ENCODE peak calls at places on chromosomes 3 and 15, in nine cellular contexts. One of them, this sample, is unnamed.

GRCh38 chr15:55358471-55358870 is 39.4 kb downstream of the PIGB start:
- DNase-seq in tibial nerve: no peak
- DNase-seq in breast epithelium: no peak
- DNase-seq in Peyer's patch: no peak
- DNase-seq in HFFc6: no peak
- DNase-seq in A549: no peak
- DNase-seq in CD8-positive, alpha-beta T cell: no peak
- DNase-seq in neural crest cell: no peak
- DNase-seq in body of pancreas: no peak
- DNase-seq in this sample: no peak

GRCh38 chr3:100954990-100955389 is 38.2 kb downstream of the ABI3BP start:
- DNase-seq in tibial nerve: peak
- DNase-seq in breast epithelium: no peak
- DNase-seq in Peyer's patch: no peak
- DNase-seq in HFFc6: peak
- DNase-seq in A549: no peak
- DNase-seq in CD8-positive, alpha-beta T cell: no peak
- DNase-seq in neural crest cell: no peak
- DNase-seq in body of pancreas: no peak
- DNase-seq in this sample: peak

GRCh38 chr3:100006570-100007271 is 107.6 kb downstream of the FILIP1L start:
- DNase-seq in tibial nerve: no peak
- DNase-seq in breast epithelium: no peak
- DNase-seq in Peyer's patch: no peak
- DNase-seq in HFFc6: peak
- DNase-seq in A549: no peak
- DNase-seq in CD8-positive, alpha-beta T cell: no peak
- DNase-seq in neural crest cell: no peak
- DNase-seq in body of pancreas: no peak
- DNase-seq in this sample: no peak

GRCh38 chr3:169665264-169666078 is 2.0 kb upstream of the MECOM start:
- DNase-seq in tibial nerve: no peak
- DNase-seq in breast epithelium: no peak
- DNase-seq in Peyer's patch: no peak
- DNase-seq in HFFc6: no peak
- DNase-seq in A549: no peak
- DNase-seq in CD8-positive, alpha-beta T cell: no peak
- DNase-seq in neural crest cell: no peak
- DNase-seq in body of pancreas: no peak
- DNase-seq in this sample: no peak

GRCh38 chr3:12922299-12922698 is 80.9 kb upstream of the RPL32 start:
- DNase-seq in tibial nerve: no peak
- DNase-seq in breast epithelium: no peak
- DNase-seq in Peyer's patch: no peak
- DNase-seq in HFFc6: no peak
- DNase-seq in A549: no peak
- DNase-seq in CD8-positive, alpha-beta T cell: no peak
- DNase-seq in neural crest cell: no peak
- DNase-seq in body of pancreas: no peak
- DNase-seq in this sample: no peak

GRCh38 chr3:21654241-21654640 is 96.8 kb downstream of the ZNF385D start:
- DNase-seq in tibial nerve: no peak
- DNase-seq in breast epithelium: no peak
- DNase-seq in Peyer's patch: no peak
- DNase-seq in HFFc6: no peak
- DNase-seq in A549: no peak
- DNase-seq in CD8-positive, alpha-beta T cell: no peak
- DNase-seq in neural crest cell: no peak
- DNase-seq in body of pancreas: no peak
- DNase-seq in this sample: no peak

GRCh38 chr15:49751191-49751590 is 130.3 kb downstream of the DTWD1 start:
- DNase-seq in tibial nerve: no peak
- DNase-seq in breast epithelium: no peak
- DNase-seq in Peyer's patch: no peak
- DNase-seq in HFFc6: no peak
- DNase-seq in A549: no peak
- DNase-seq in CD8-positive, alpha-beta T cell: no peak
- DNase-seq in neural crest cell: no peak
- DNase-seq in body of pancreas: no peak
- DNase-seq in this sample: no peak

GRCh38 chr3:158152186-158152585 is 42.3 kb downstream of the RSRC1 start:
- DNase-seq in tibial nerve: no peak
- DNase-seq in breast epithelium: no peak
- DNase-seq in Peyer's patch: no peak
- DNase-seq in HFFc6: peak
- DNase-seq in A549: no peak
- DNase-seq in CD8-positive, alpha-beta T cell: no peak
- DNase-seq in neural crest cell: no peak
- DNase-seq in body of pancreas: no peak
- DNase-seq in this sample: no peak

GRCh38 chr3:135082706-135083105 is 287.6 kb downstream of the EPHB1 start:
- DNase-seq in tibial nerve: no peak
- DNase-seq in breast epithelium: no peak
- DNase-seq in Peyer's patch: no peak
- DNase-seq in HFFc6: no peak
- DNase-seq in A549: no peak
- DNase-seq in CD8-positive, alpha-beta T cell: no peak
- DNase-seq in neural crest cell: no peak
- DNase-seq in body of pancreas: no peak
- DNase-seq in this sample: no peak

GRCh38 chr3:40985195-40985594 is 214.1 kb upstream of the CTNNB1 start:
- DNase-seq in tibial nerve: no peak
- DNase-seq in breast epithelium: no peak
- DNase-seq in Peyer's patch: no peak
- DNase-seq in HFFc6: no peak
- DNase-seq in A549: no peak
- DNase-seq in CD8-positive, alpha-beta T cell: no peak
- DNase-seq in neural crest cell: no peak
- DNase-seq in body of pancreas: no peak
- DNase-seq in this sample: peak

GRCh38 chr3:124923833-124924232 is 10.7 kb downstream of the MUC13 start:
- DNase-seq in tibial nerve: no peak
- DNase-seq in breast epithelium: no peak
- DNase-seq in Peyer's patch: no peak
- DNase-seq in HFFc6: peak
- DNase-seq in A549: no peak
- DNase-seq in CD8-positive, alpha-beta T cell: no peak
- DNase-seq in neural crest cell: no peak
- DNase-seq in body of pancreas: no peak
- DNase-seq in this sample: no peak
- TF ChIP-seq CTCF in tibial nerve: no peak
- TF ChIP-seq CTCF in breast epithelium: no peak
- TF ChIP-seq CTCF in Peyer's patch: no peak
- TF ChIP-seq CTCF in HFFc6: peak
- TF ChIP-seq CTCF in A549: no peak
- TF ChIP-seq CTCF in CD8-positive, alpha-beta T cell: no peak
- TF ChIP-seq CTCF in neural crest cell: no peak
- TF ChIP-seq CTCF in body of pancreas: no peak
- TF ChIP-seq CTCF in this sample: no peak

DNA sequence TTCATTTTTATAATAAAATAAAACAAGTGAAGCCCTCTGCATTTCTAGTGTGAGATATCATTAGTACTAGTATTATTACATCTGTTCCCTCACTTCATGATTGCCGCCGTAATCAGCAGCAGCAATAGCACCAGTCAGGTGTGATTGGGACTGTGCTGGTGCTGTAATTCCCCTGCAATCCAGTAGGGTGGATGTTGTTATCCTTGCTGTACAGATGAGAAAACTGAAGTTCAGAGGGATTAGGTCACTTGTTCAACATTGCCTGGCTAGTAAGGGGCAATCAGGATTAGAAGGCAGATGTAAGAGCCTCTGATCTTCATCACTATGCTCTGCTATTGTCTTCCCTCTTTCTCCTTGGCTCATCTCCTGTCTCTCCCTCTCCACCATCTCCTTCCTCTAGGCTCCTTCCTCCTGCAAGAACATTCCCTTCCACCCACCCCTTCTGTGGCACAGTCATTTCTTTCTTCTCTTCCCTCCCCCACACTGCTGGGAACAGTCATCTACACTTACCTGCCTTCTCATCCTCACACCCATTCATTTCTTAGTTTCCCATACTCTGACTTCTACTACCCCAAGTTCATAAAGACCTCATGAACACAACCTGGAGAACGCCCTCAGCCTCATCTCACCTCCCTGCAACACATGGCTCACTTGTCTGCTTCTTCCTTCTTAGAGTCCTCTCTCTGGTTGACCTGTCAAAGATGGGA is 29.7 kb downstream of the CRYGS start:
- DNase-seq in tibial nerve: no peak
- DNase-seq in breast epithelium: no peak
- DNase-seq in Peyer's patch: no peak
- DNase-seq in HFFc6: no peak
- DNase-seq in A549: peak
- DNase-seq in CD8-positive, alpha-beta T cell: no peak
- DNase-seq in neural crest cell: no peak
- DNase-seq in body of pancreas: no peak
- DNase-seq in this sample: no peak
- TF ChIP-seq CTCF in tibial nerve: no peak
- TF ChIP-seq CTCF in breast epithelium: no peak
- TF ChIP-seq CTCF in Peyer's patch: peak
- TF ChIP-seq CTCF in HFFc6: peak
- TF ChIP-seq CTCF in A549: no peak
- TF ChIP-seq CTCF in CD8-positive, alpha-beta T cell: peak
- TF ChIP-seq CTCF in neural crest cell: peak
- TF ChIP-seq CTCF in body of pancreas: peak
- TF ChIP-seq CTCF in this sample: no peak

DNA sequence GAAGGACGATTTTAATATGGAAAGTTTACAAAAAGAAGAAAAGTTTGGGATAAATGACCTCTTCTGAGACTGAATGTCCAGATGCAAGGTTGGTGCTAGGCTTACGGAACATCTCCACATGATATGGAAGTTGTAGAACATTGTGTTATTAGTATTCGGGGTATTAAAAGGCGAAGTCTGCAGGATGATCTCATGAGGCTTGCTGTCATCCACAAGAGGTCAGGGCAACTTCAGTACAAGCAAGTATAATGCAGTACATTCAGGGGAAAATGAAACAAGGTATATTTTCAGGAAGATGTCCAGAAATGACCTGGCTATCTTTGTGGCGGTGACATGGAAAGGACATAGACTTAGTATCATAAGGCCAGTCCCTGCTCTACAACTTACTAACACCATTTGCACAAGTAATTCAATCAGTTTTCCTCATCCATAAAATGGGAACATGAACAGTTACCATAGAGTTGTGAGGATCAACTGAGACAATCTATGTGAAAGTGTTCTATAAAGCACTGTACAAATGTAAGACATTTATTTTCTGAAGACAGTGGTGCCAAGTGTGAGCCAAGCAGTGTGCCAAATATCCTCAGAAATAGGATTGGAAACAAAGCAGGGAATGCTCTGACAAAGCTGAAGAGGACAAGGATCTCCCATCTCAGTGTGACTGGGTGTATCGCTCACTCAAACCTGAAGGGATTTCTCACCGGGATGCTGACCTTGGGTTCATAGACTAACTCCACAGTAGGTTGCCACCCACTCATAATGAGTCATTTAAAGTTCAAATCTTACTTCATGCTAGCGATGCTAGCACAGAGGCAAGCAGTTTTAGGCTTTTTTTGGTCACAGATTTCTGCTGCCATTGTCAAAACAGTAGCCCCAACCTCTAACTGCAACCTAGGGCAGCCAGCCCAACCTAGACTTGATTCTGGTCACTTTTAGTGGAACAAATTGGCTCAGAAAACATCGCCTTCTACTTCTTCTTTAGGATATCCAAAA is 118.3 kb downstream of the TIGIT start:
- DNase-seq in tibial nerve: no peak
- DNase-seq in breast epithelium: no peak
- DNase-seq in Peyer's patch: no peak
- DNase-seq in HFFc6: peak
- DNase-seq in A549: peak
- DNase-seq in CD8-positive, alpha-beta T cell: no peak
- DNase-seq in neural crest cell: no peak
- DNase-seq in body of pancreas: no peak
- DNase-seq in this sample: peak
- TF ChIP-seq CTCF in tibial nerve: no peak
- TF ChIP-seq CTCF in breast epithelium: no peak
- TF ChIP-seq CTCF in Peyer's patch: no peak
- TF ChIP-seq CTCF in HFFc6: peak
- TF ChIP-seq CTCF in A549: no peak
- TF ChIP-seq CTCF in CD8-positive, alpha-beta T cell: no peak
- TF ChIP-seq CTCF in neural crest cell: no peak
- TF ChIP-seq CTCF in body of pancreas: no peak
- TF ChIP-seq CTCF in this sample: no peak

GRCh38 chr15:69762373-69763148 is 309.9 kb downstream of the RPLP1 start:
- DNase-seq in tibial nerve: no peak
- DNase-seq in breast epithelium: no peak
- DNase-seq in Peyer's patch: no peak
- DNase-seq in HFFc6: no peak
- DNase-seq in A549: no peak
- DNase-seq in CD8-positive, alpha-beta T cell: no peak
- DNase-seq in neural crest cell: no peak
- DNase-seq in body of pancreas: no peak
- DNase-seq in this sample: peak
- TF ChIP-seq CTCF in tibial nerve: no peak
- TF ChIP-seq CTCF in breast epithelium: no peak
- TF ChIP-seq CTCF in Peyer's patch: no peak
- TF ChIP-seq CTCF in HFFc6: peak
- TF ChIP-seq CTCF in A549: peak
- TF ChIP-seq CTCF in CD8-positive, alpha-beta T cell: no peak
- TF ChIP-seq CTCF in neural crest cell: no peak
- TF ChIP-seq CTCF in body of pancreas: no peak
- TF ChIP-seq CTCF in this sample: peak

GRCh38 chr15:58433597-58434333 is 2.0 kb downstream of the LIPC start:
- DNase-seq in tibial nerve: no peak
- DNase-seq in breast epithelium: no peak
- DNase-seq in Peyer's patch: no peak
- DNase-seq in HFFc6: no peak
- DNase-seq in A549: no peak
- DNase-seq in CD8-positive, alpha-beta T cell: no peak
- DNase-seq in neural crest cell: no peak
- DNase-seq in body of pancreas: no peak
- DNase-seq in this sample: no peak
- TF ChIP-seq CTCF in tibial nerve: no peak
- TF ChIP-seq CTCF in breast epithelium: no peak
- TF ChIP-seq CTCF in Peyer's patch: no peak
- TF ChIP-seq CTCF in HFFc6: no peak
- TF ChIP-seq CTCF in A549: no peak
- TF ChIP-seq CTCF in CD8-positive, alpha-beta T cell: no peak
- TF ChIP-seq CTCF in neural crest cell: no peak
- TF ChIP-seq CTCF in body of pancreas: no peak
- TF ChIP-seq CTCF in this sample: no peak

DNA sequence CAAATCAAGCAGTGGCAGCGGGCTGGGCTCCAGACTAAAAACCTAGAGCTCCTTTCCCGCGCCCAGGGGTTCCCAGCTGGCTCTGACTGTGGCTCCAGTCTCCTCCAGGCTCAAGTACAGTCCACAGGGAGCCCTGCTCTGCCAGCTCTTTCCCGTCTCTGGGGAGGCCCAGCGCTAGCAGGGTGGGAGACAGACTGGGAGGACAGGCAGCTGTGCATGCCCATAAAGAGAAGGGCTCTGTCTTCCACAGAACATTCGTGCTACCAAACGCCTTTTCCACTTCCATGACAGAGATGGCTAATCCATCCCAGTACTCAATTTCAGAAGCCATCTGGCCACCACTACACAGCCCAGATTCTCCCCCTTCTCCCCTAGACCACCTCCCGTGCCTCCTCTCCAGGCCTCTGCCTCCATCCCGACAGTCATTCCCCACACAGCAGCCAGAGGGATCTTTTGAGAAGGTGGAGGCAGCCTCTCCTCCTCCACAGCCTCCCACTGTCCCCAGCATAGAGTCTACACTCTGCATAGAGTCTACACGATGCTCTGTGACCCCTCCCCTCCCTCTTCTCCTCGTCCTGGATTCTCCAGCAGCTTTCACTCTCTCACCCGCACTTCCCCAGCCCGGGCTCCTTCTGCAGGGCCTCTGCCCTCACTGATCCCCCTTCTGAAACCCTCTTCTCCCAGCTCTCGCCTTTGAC is 6.8 kb upstream of the DUSP7 start:
- DNase-seq in tibial nerve: no peak
- DNase-seq in breast epithelium: no peak
- DNase-seq in Peyer's patch: no peak
- DNase-seq in HFFc6: no peak
- DNase-seq in A549: no peak
- DNase-seq in CD8-positive, alpha-beta T cell: no peak
- DNase-seq in neural crest cell: no peak
- DNase-seq in body of pancreas: no peak
- DNase-seq in this sample: no peak
- TF ChIP-seq CTCF in tibial nerve: no peak
- TF ChIP-seq CTCF in breast epithelium: no peak
- TF ChIP-seq CTCF in Peyer's patch: no peak
- TF ChIP-seq CTCF in HFFc6: no peak
- TF ChIP-seq CTCF in A549: no peak
- TF ChIP-seq CTCF in CD8-positive, alpha-beta T cell: no peak
- TF ChIP-seq CTCF in neural crest cell: no peak
- TF ChIP-seq CTCF in body of pancreas: no peak
- TF ChIP-seq CTCF in this sample: no peak